ENCODE peak calls at places on chromosomes 11 and 22, in nine cellular contexts. P is WTC11; T is activated T-helper 1 cell treated with Interleukin-2 at 50 U/mL for 16 hours; L is stimulated activated CD8-positive, alpha-beta memory T cell treated with anti-CD3 and anti-CD28 coated beads, Interleukin-4, amount 100 ng/mL, for 24 hours; R is HT1080; M is NCI-H187 treated with DMSO at 0.1 percent for 48 hours; K is NCI-H2029 treated with DMSO at 0.1 percent for 48 hours; B is neural crest cell; F is progenitor cell of endocrine pancreas. W is an unnamed sample.

GRCh38 chr11:47158242-47158641 is 18.4 kb downstream of the ARFGAP2 start:
- DNase-seq in P (no peak), T (no peak), L (no peak), R (no peak), M (no peak), K (no peak), B (no peak), F (no peak), W (no peak)

GRCh38 chr22:31286360-31287255 is 5.7 kb downstream of the PIK3IP1 start:
- DNase-seq in P (no peak), T (peak), L (no peak), R (no peak), M (no peak), K (no peak), B (no peak), F (no peak), W (no peak)

GRCh38 chr11:75330279-75330678 is 21.2 kb downstream of the ARRB1 start:
- DNase-seq in P (no peak), T (no peak), L (no peak), R (no peak), M (no peak), K (no peak), B (no peak), F (no peak), W (peak)

GRCh38 chr11:67119577-67120391 is 721 bp downstream of the KDM2A start:
- DNase-seq in P (peak), T (no peak), L (no peak), R (no peak), M (no peak), K (no peak), B (peak), F (peak), W (peak)

GRCh38 chr11:93279911-93280347 is 50.6 kb upstream of the DEUP1 start:
- DNase-seq in P (no peak), T (no peak), L (no peak), R (no peak), M (peak), K (peak), B (no peak), F (no peak), W (no peak)

GRCh38 chr11:92415246-92415645 is 190.6 kb downstream of the FAT3 start:
- DNase-seq in P (no peak), T (no peak), L (no peak), R (no peak), M (no peak), K (no peak), B (no peak), F (no peak), W (no peak)

GRCh38 chr11:6545917-6546605 is 49.0 kb downstream of the DNHD1 start:
- DNase-seq in P (no peak), T (no peak), L (no peak), R (no peak), M (no peak), K (no peak), B (no peak), F (no peak), W (no peak)

GRCh38 chr22:23263651-23264555 is 83.6 kb downstream of the BCR start:
- DNase-seq in P (no peak), T (peak), L (peak), R (no peak), M (no peak), K (no peak), B (no peak), F (no peak), W (no peak)

GRCh38 chr11:2574553-2575535 is 125.0 kb downstream of the KCNQ1OT1 start:
- DNase-seq in P (peak), T (no peak), L (no peak), R (no peak), M (no peak), K (no peak), B (no peak), F (no peak), W (no peak)

GRCh38 chr11:134542401-134543143 is 130.5 kb upstream of the B3GAT1 start:
- DNase-seq in P (no peak), T (no peak), L (no peak), R (no peak), M (no peak), K (no peak), B (no peak), F (no peak), W (peak)

GRCh38 chr11:2942447-2942846 is 13.2 kb upstream of the PHLDA2 start:
- DNase-seq in P (no peak), T (no peak), L (no peak), R (no peak), M (no peak), K (no peak), B (no peak), F (no peak), W (no peak)

GRCh38 chr11:115170133-115170815 is 333.9 kb downstream of the CADM1 start:
- DNase-seq in P (peak), T (no peak), L (no peak), R (no peak), M (no peak), K (no peak), B (peak), F (peak), W (no peak)

GRCh38 chr11:96219981-96220623 is 122.9 kb downstream of the MAML2 start:
- DNase-seq in P (no peak), T (no peak), L (no peak), R (peak), M (no peak), K (no peak), B (no peak), F (no peak), W (no peak)

GRCh38 chr11:79486239-79486984 is 45.6 kb upstream of the TENM4 start:
- DNase-seq in P (no peak), T (no peak), L (no peak), R (peak), M (no peak), K (no peak), B (no peak), F (no peak), W (peak)

GRCh38 chr11:18540207-18541009 is 13.7 kb upstream of the TSG101 start:
- DNase-seq in P (no peak), T (no peak), L (no peak), R (peak), M (no peak), K (peak), B (no peak), F (no peak), W (no peak)

GRCh38 chr11:76793834-76794291 is 10.7 kb downstream of the TSKU start:
- DNase-seq in P (no peak), T (no peak), L (no peak), R (no peak), M (no peak), K (no peak), B (no peak), F (no peak), W (no peak)

GRCh38 chr11:66346476-66347424 is 679 bp downstream of the B4GAT1 start:
- DNase-seq in P (no peak), T (no peak), L (no peak), R (no peak), M (no peak), K (no peak), B (no peak), F (no peak), W (no peak)